ENCODE peak calls at places on chromosomes 16 and 17, in nine cellular contexts. W, E, U, V, P, I, M, D and B are unnamed samples.

GRCh38 chr17:20267459-20267842 is 199.9 kb downstream of the LGALS9B start:
- DNase-seq in D (no peak), U (no peak), E (peak), W (no peak), I (no peak), M (no peak), P (no peak), V (no peak), B (no peak)

GRCh38 chr17:41801374-41802062 is 10.2 kb downstream of the P3H4 start:
- DNase-seq in W (peak), M (peak), E (peak), D (peak), P (peak), V (peak), U (peak), I (peak), B (peak)

GRCh38 chr17:9050801-9051401 is 29.6 kb downstream of the NTN1 start:
- DNase-seq in V (no peak), W (peak), M (no peak), P (peak), U (no peak), E (peak), I (peak), D (no peak), B (no peak)

GRCh38 chr17:79388556-79389295 is 222.1 kb downstream of the RBFOX3 start:
- DNase-seq in E (peak), I (peak), U (peak), M (peak), P (peak), D (peak), V (no peak), W (peak), B (no peak)

GRCh38 chr17:36949461-36949927 is 740 bp downstream of the AATF start:
- DNase-seq in E (no peak), P (no peak), I (no peak), V (no peak), D (no peak), M (no peak), U (peak), W (no peak), B (no peak)

GRCh38 chr17:18117974-18118632 is 9.5 kb downstream of the MYO15A start:
- DNase-seq in D (no peak), E (no peak), V (no peak), M (peak), W (no peak), P (no peak), I (no peak), U (no peak), B (no peak)

GRCh38 chr16:82192665-82193064 is 22.6 kb upstream of the MPHOSPH6 start:
- DNase-seq in D (no peak), P (no peak), E (no peak), V (peak), U (peak), I (no peak), W (no peak), M (no peak), B (peak)

GRCh38 chr17:63275318-63275967 is 170.7 kb downstream of the CYB561 start:
- DNase-seq in E (no peak), W (no peak), D (no peak), P (peak), U (peak), M (no peak), I (no peak), V (peak), B (peak)

GRCh38 chr17:73187203-73187769 is 5.6 kb upstream of the COG1 start:
- DNase-seq in W (no peak), D (peak), M (no peak), P (no peak), V (no peak), I (no peak), E (no peak), U (no peak), B (no peak)

GRCh38 chr17:32519769-32520701 is 33.2 kb downstream of the CDK5R1 start:
- DNase-seq in M (peak), W (no peak), U (no peak), P (no peak), D (peak), E (peak), I (no peak), V (no peak), B (no peak)

GRCh38 chr17:29243792-29244191 is 2.9 kb upstream of the CRYBA1 start:
- DNase-seq in E (peak), W (peak), I (no peak), D (no peak), M (no peak), P (no peak), U (peak), V (no peak), B (no peak)

GRCh38 chr17:29245401-29245800 is 1.3 kb upstream of the CRYBA1 start:
- DNase-seq in D (no peak), W (no peak), U (no peak), M (no peak), P (no peak), V (no peak), E (no peak), I (no peak), B (no peak)

GRCh38 chr17:29247219-29247618 is 560 bp downstream of the CRYBA1 start:
- DNase-seq in V (no peak), M (no peak), E (no peak), U (no peak), P (no peak), I (no peak), D (no peak), W (no peak), B (no peak)

GRCh38 chr17:29248845-29249244 is 2.2 kb downstream of the CRYBA1 start:
- DNase-seq in D (no peak), P (no peak), I (no peak), W (no peak), E (no peak), V (no peak), M (no peak), U (no peak), B (no peak)

GRCh38 chr17:29246638-29247037 is at the start of gene CRYBA1:
- DNase-seq in V (no peak), E (no peak), U (no peak), M (no peak), D (no peak), W (no peak), P (no peak), I (no peak), B (no peak)
- TF ChIP-seq CTCF in V (no peak), E (no peak), U (no peak), M (no peak), D (no peak), W (no peak), P (no peak), I (no peak), B (no peak)

GRCh38 chr16:27511657-27512056 is 38.1 kb downstream of the GTF3C1 start:
- DNase-seq in D (no peak), W (no peak), M (peak), V (no peak), U (no peak), E (no peak), I (no peak), P (no peak), B (peak)
- TF ChIP-seq CTCF in D (no peak), W (no peak), M (no peak), V (no peak), U (no peak), E (peak), I (no peak), P (no peak), B (peak)

GRCh38 chr17:61196302-61196704 is 203.3 kb upstream of the TBX2 start:
- DNase-seq in D (no peak), E (no peak), W (no peak), P (no peak), V (peak), U (no peak), M (no peak), I (no peak), B (no peak)
- TF ChIP-seq CTCF in D (no peak), E (no peak), W (no peak), P (no peak), V (no peak), U (no peak), M (no peak), I (no peak), B (no peak)

DNA sequence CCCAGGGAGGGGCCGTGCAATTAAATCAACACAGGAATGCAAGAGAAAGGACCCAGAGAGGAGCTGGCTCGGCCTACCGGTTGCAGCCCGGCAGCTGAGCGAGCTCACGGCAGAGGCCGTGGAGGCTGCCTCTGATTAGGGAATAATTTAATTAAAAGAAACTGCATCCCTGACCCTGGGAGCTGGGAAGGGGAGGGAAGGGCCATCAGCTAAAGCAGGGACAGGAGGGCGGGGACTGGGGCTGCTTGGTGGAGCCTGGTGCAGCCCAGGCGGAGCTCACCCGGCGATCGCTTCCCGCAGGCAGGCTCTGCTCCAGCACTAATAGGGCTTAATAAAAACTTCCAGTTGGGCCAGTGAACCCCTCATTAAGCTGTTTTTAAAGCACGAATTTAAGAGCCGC is 43.4 kb downstream of the LMF1 start:
- DNase-seq in V (no peak), D (no peak), I (no peak), M (no peak), W (no peak), P (no peak), U (no peak), E (no peak), B (no peak)
- TF ChIP-seq CTCF in V (no peak), D (no peak), I (no peak), M (no peak), W (no peak), P (no peak), U (no peak), E (no peak), B (no peak)

GRCh38 chr16:70454221-70455034 is at the start of gene FCSK:
- DNase-seq in M (peak), D (peak), V (peak), U (no peak), W (peak), I (no peak), E (peak), P (peak), B (peak)
- TF ChIP-seq CTCF in M (peak), D (no peak), V (no peak), U (peak), W (no peak), I (no peak), E (peak), P (no peak), B (no peak)

DNA sequence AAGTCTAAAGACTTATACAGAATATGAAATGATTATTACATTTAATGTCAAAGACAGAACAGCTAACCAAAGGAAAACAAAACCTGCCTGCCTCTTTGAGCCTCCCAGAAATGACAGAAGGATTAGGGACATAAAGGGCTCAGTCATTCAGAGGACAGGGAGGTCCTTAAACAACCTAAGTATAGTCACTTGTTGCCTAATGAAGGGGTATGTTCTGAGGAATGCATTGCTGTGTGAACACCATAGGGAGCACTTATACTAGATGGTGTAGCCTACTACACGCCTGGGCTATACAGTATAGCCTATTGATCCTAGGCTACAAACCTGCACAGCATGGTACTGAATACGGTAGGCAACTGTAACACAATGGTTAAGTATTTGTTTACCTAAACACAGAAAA is 106.4 kb downstream of the PARN start:
- DNase-seq in V (no peak), W (no peak), D (no peak), M (no peak), P (no peak), E (no peak), I (no peak), U (no peak), B (no peak)
- TF ChIP-seq CTCF in V (no peak), W (no peak), D (no peak), M (no peak), P (no peak), E (no peak), I (no peak), U (no peak), B (no peak)